ENCODE peak calls at places on chromosomes 5 and 9, in five cellular contexts. T is spleen, C is prostate gland, V is Panc1, Z is GM23338. P is an unnamed sample.
A peak's percentile ranks its signal among the peaks of the same experiment; 100 is the strongest.

GRCh38 chr9:129990269-129991005 is 52.6 kb downstream of the FNBP1 start:
- DNase-seq in Z (no peak), V (no peak), T (no peak), C (no peak), P (no peak)

GRCh38 chr5:8500426-8500825 is 631.5 kb downstream of the MTRR start:
- DNase-seq in T (no peak), V (no peak), C (no peak), Z (no peak), P (no peak)

GRCh38 chr9:73683862-73684591 is 532.4 kb downstream of the ANXA1 start:
- DNase-seq in Z (peak; percentile 82), C (peak; percentile 7), V (peak; percentile 15), T (no peak), P (no peak)

GRCh38 chr9:5869315-5870019 is 21.2 kb upstream of the MLANA start:
- DNase-seq in Z (peak; percentile 75), T (no peak), V (no peak), C (no peak), P (no peak)

GRCh38 chr5:133895979-133896378 is 72.4 kb downstream of the C5orf15 start:
- DNase-seq in C (no peak), V (no peak), Z (no peak), T (peak; percentile 3), P (no peak)

GRCh38 chr9:13688990-13689600 is 409.6 kb upstream of the MPDZ start:
- DNase-seq in C (no peak), Z (peak; percentile 46), V (no peak), T (no peak), P (no peak)

GRCh38 chr5:65925094-65925600 is 1.2 kb upstream of the ERBIN start:
- DNase-seq in V (no peak), Z (peak; percentile 68), T (peak; percentile 97), C (peak; percentile 58), P (peak; percentile 91)

GRCh38 chr9:136151848-136152542 is 33.3 kb upstream of the TMEM250 start:
- DNase-seq in V (no peak), T (no peak), Z (no peak), C (no peak), P (no peak)

GRCh38 chr5:44390332-44390731 is 1.1 kb upstream of the FGF10 start:
- DNase-seq in V (no peak), C (no peak), T (no peak), Z (no peak), P (no peak)

GRCh38 chr5:179008667-179009066 is 13.5 kb upstream of the GRM6 start:
- DNase-seq in C (no peak), Z (no peak), V (no peak), T (no peak), P (no peak)

GRCh38 chr5:138544171-138545134 is 1.4 kb upstream of the ETF1 start:
- DNase-seq in C (no peak), Z (no peak), V (no peak), T (no peak), P (no peak)

GRCh38 chr5:119336846-119337564 is 18.8 kb upstream of the TNFAIP8 start:
- DNase-seq in C (no peak), V (no peak), Z (no peak), T (no peak), P (no peak)

GRCh38 chr5:169024426-169024825 is 276.5 kb downstream of the SLIT3 start:
- DNase-seq in Z (no peak), T (no peak), C (no peak), V (no peak), P (no peak)

GRCh38 chr5:55601209-55601618 is 66.5 kb upstream of the PLPP1 start:
- DNase-seq in C (peak; percentile 95), Z (no peak), V (no peak), T (no peak), P (peak; percentile 79)

GRCh38 chr5:34022131-34022705 is 14.4 kb upstream of the AMACR start:
- DNase-seq in Z (no peak), V (no peak), T (no peak), C (no peak), P (no peak)

GRCh38 chr9:78149738-78150291 is 86.1 kb upstream of the CEP78 start:
- DNase-seq in C (no peak), Z (no peak), T (no peak), V (no peak), P (peak; percentile 51)

GRCh38 chr5:132437604-132438275 is 52.8 kb downstream of the IRF1 start:
- DNase-seq in Z (peak; percentile 61), V (no peak), C (no peak), T (peak; percentile 93), P (no peak)

GRCh38 chr9:87853289-87853688 is 29.4 kb upstream of the SPATA31E1 start:
- DNase-seq in V (no peak), Z (no peak), T (no peak), C (no peak), P (no peak)

GRCh38 chr9:133873006-133873780 is 118.9 kb downstream of the VAV2 start:
- DNase-seq in C (no peak), Z (no peak), V (no peak), T (no peak), P (no peak)

GRCh38 chr5:109281136-109281690 is 128.6 kb downstream of the PJA2 start:
- DNase-seq in V (no peak), C (no peak), T (no peak), Z (no peak), P (no peak)

GRCh38 chr9:136789523-136789937 is 1.6 kb upstream of the TMEM141 start:
- DNase-seq in C (no peak), T (no peak), V (no peak), Z (no peak), P (no peak)

GRCh38 chr5:14809369-14810144 is 62.0 kb downstream of the ANKH start:
- DNase-seq in T (peak; percentile 81), Z (no peak), V (peak; percentile 71), C (no peak), P (no peak)

GRCh38 chr9:8677725-8678124 is 878.1 kb upstream of the DMAC1 start:
- DNase-seq in Z (peak; percentile 48), T (no peak), C (no peak), V (no peak), P (no peak)

GRCh38 chr9:74867483-74867882 is 20.2 kb downstream of the TRPM6 start:
- DNase-seq in T (no peak), V (no peak), C (no peak), Z (no peak), P (no peak)

GRCh38 chr9:92289708-92290390 is 3.6 kb downstream of the IARS1 start:
- DNase-seq in C (no peak), Z (no peak), T (no peak), V (no peak), P (no peak)

GRCh38 chr5:173515526-173515925 is 100.9 kb downstream of the BOD1 start:
- DNase-seq in C (no peak), Z (no peak), T (no peak), V (no peak), P (no peak)

DNA sequence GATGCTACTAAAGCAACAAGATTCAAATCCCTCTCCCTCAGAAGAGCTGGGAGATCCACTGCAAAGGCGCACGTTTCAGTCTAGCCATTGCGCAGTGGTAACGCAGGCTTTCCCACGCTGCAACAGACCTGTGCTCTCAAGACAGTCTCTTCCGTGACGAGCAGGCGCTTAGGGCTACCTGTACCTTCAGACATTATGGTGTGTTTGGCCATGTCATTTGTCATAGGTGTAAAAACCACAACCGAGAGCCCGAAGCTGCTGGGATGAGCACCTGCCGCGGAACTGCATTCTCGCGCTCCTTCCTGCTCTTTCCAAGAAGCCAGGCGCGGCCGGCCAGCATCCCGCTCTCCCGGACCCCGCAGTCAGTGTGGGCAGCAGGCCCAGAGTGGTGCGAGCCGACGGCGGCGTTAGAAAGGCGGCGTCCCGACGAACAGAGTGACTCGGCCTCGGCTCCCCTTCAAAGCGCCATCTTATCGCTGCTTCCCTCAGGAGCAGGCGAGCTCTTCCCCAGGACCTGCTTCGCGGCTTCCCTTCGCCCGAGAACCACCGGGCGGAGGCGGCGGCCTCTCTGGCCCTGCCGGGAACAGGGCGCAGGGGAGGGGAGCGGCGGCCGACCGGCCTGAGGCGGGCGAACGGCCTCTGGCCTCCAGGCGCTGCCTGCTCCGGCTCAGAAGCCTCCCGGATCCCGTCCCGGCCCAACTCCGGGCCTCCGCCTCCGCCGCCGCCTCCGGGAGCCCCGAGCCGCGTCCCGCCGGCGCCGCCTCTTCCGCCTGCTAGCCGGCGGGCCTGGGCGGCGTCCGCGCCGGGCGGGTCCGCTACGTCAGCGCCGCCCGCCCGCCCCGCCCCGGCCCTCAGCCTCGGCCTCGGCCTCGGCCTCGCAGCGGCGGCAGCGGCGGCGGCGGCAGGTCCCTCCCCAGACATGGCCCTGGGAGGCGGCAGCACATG is at the start of gene FAM120A:
- DNase-seq in C (peak; percentile 66), V (no peak), T (peak; percentile 96), Z (peak; percentile 75), P (peak; percentile 82)
- TF ChIP-seq POLR2AphosphoS5 in C (no peak), V (peak; percentile 34), T (peak; percentile 88), Z (peak; percentile 49), P (peak; percentile 45)

DNA sequence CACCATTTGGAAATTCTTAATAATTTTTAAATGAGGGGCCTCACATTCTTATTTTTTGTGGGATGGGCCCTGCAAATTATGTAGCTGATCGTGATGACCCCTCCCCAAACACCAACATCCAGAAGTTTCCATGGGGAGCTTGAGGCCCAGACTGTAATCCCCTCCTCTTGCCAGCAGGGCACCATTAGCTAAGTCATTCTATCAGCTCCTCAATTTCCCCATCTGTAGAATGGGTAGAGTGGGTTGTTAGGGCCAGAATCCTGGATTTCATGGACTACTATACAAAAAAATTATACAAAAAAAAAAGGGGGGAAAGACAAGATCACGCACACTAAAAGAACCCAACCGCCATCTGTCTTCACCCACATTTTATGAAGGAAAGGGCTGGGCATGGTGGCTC is 38.4 kb downstream of the SHB start:
- DNase-seq in V (no peak), C (no peak), Z (no peak), T (no peak), P (no peak)
- TF ChIP-seq CTCF in V (no peak), C (no peak), Z (peak; percentile 37), T (no peak), P (no peak)

GRCh38 chr9:36400332-36401178 is 486 bp upstream of the RNF38 start:
- DNase-seq in V (no peak), C (peak; percentile 87), T (peak; percentile 97), Z (peak; percentile 88), P (peak; percentile 90)
- TF ChIP-seq POLR2AphosphoS5 in V (no peak), C (no peak), T (peak; percentile 87), Z (peak; percentile 43), P (peak; percentile 56)

DNA sequence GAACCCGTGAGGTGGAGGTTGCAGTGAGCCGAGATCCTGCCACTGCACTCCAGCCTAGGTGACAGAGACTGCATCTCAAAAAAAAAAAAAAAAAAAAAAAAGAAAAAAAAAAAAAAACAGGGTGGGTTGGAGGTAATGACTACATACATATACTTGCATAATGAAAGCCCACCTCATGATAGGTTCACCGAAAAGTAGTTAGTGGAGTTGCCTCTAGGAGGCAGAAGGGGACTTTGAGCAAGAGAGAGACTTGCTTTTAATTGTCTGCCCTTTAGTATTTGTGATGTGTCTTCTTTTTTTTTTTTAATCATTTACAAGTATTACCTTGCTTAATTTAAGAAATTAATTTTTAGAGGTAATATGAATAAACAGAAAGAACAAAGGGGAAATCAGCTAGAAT is 99.8 kb downstream of the PPARGC1B start:
- DNase-seq in C (no peak), Z (peak; percentile 48), V (no peak), T (no peak), P (no peak)
- TF ChIP-seq CTCF in C (no peak), Z (no peak), V (peak; percentile 33), T (no peak), P (no peak)